ENCODE peak calls at places on chromosomes 16 and 17, in ten cellular contexts. Q is aorta; P is ascending aorta; L is neuronal stem cell; M is lung; R is neural progenitor cell; F is psoas muscle; C is fibroblast of lung; Z is mammary epithelial cell; V is effector memory CD4-positive, alpha-beta T cell. O is an unnamed sample. For H3K4me1, the result is how much of the 10 kb centered on the place peaks cover.

GRCh38 chr16:54028013-54028412 is 258.6 kb downstream of the IRX3 start:
- DNase-seq in P (no peak), V (no peak), L (no peak), M (no peak), F (no peak), R (no peak), Q (no peak), C (no peak), Z (no peak), O (no peak)

GRCh38 chr16:21986692-21987246 is 14.1 kb downstream of the PDZD9 start:
- DNase-seq in Q (no peak), Z (no peak), C (no peak), M (no peak), V (no peak), L (no peak), R (no peak), F (no peak), P (no peak), O (no peak)

GRCh38 chr17:20123209-20123608 is 114.0 kb downstream of the SPECC1 start:
- DNase-seq in C (no peak), Z (no peak), V (no peak), F (no peak), P (no peak), M (no peak), Q (no peak), L (no peak), R (no peak), O (no peak)

GRCh38 chr17:32496348-32497078 is 9.7 kb downstream of the CDK5R1 start:
- DNase-seq in Z (peak), M (no peak), L (no peak), P (no peak), Q (peak), F (peak), R (no peak), V (no peak), C (peak), O (no peak)

GRCh38 chr16:80346160-80346632 is 194.6 kb upstream of the DYNLRB2 start:
- DNase-seq in M (no peak), Q (peak), L (peak), C (no peak), P (no peak), Z (no peak), V (no peak), R (peak), F (no peak), O (no peak)

GRCh38 chr16:2925951-2926659 is 14.4 kb downstream of the FLYWCH1 start:
- DNase-seq in Z (no peak), Q (no peak), L (no peak), R (no peak), C (no peak), M (no peak), P (no peak), F (no peak), V (no peak), O (no peak)

GRCh38 chr17:29914819-29915537 is 15.1 kb downstream of the SSH2 start:
- DNase-seq in L (no peak), C (no peak), R (no peak), M (no peak), Z (no peak), P (no peak), Q (no peak), F (no peak), V (no peak), O (no peak)

GRCh38 chr16:2785101-2785991 is 2.0 kb downstream of the PRSS33 start:
- DNase-seq in Q (peak), R (no peak), M (no peak), P (no peak), V (no peak), C (no peak), Z (no peak), L (no peak), F (no peak), O (no peak)

GRCh38 chr17:32933881-32934280 is 5.9 kb downstream of the TMEM98 start:
- DNase-seq in Z (no peak), L (no peak), M (no peak), Q (no peak), C (no peak), P (no peak), F (no peak), R (no peak), V (no peak), O (no peak)

GRCh38 chr16:25108054-25108453 is 3.5 kb upstream of the LCMT1 start:
- DNase-seq in R (no peak), V (no peak), L (no peak), P (no peak), Z (no peak), C (no peak), Q (no peak), M (no peak), F (no peak), O (no peak)

GRCh38 chr17:79439493-79439892 is 171.4 kb downstream of the RBFOX3 start:
- DNase-seq in M (no peak), V (no peak), Q (no peak), R (no peak), P (no peak), L (no peak), C (no peak), F (no peak), Z (no peak), O (no peak)

GRCh38 chr16:81265658-81266451 is 27.4 kb downstream of the BCO1 start:
- DNase-seq in R (no peak), P (no peak), L (no peak), V (no peak), M (peak), C (peak), Z (no peak), Q (peak), F (peak), O (peak)

GRCh38 chr17:31269178-31269577 is 27.9 kb downstream of the OMG start:
- DNase-seq in P (no peak), Z (no peak), M (no peak), Q (no peak), F (no peak), R (no peak), C (no peak), V (no peak), L (no peak), O (no peak)

GRCh38 chr16:89409161-89409711 is 81.1 kb downstream of the ANKRD11 start:
- DNase-seq in Z (peak), V (peak), Q (no peak), F (no peak), C (no peak), R (no peak), L (no peak), P (no peak), M (no peak), O (no peak)

GRCh38 chr16:82653550-82654511 is 27.1 kb downstream of the CDH13 start:
- DNase-seq in M (no peak), Q (no peak), P (no peak), R (no peak), Z (peak), C (peak), V (peak), F (no peak), L (no peak), O (no peak)

GRCh38 chr16:54923055-54923473 is 7.6 kb upstream of the IRX5 start:
- DNase-seq in Q (no peak), L (no peak), V (no peak), R (no peak), P (no peak), F (peak), Z (no peak), M (no peak), C (no peak), O (no peak)

GRCh38 chr16:69848635-69849545 is 86.8 kb downstream of the WWP2 start:
- DNase-seq in M (peak), V (no peak), Q (peak), P (peak), Z (peak), C (peak), L (no peak), R (no peak), F (peak), O (peak)

GRCh38 chr17:30821751-30822723 is 2.5 kb downstream of the CRLF3 start:
- DNase-seq in V (no peak), M (no peak), C (no peak), P (no peak), L (no peak), Q (no peak), Z (no peak), F (no peak), R (no peak), O (no peak)

GRCh38 chr16:10003486-10003885 is 178.7 kb downstream of the GRIN2A start:
- DNase-seq in R (no peak), L (no peak), V (no peak), M (no peak), F (no peak), P (no peak), Z (no peak), C (no peak), Q (no peak), O (no peak)

GRCh38 chr16:11583889-11584565 is 2.7 kb downstream of the LITAF start:
- DNase-seq in L (no peak), R (no peak), V (no peak), P (no peak), F (peak), M (no peak), Q (peak), C (no peak), Z (peak), O (peak)

GRCh38 chr16:17339764-17340541 is 130.8 kb downstream of the XYLT1 start:
- DNase-seq in Q (no peak), V (no peak), Z (peak), P (no peak), R (no peak), M (no peak), L (no peak), C (peak), F (no peak), O (peak)

GRCh38 chr17:46024590-46024989 is 25.5 kb downstream of the STH start:
- DNase-seq in R (no peak), L (no peak), V (no peak), C (no peak), F (no peak), P (no peak), Z (no peak), M (no peak), Q (no peak), O (no peak)

GRCh38 chr16:80875616-80876015 is 71.2 kb upstream of the CDYL2 start:
- DNase-seq in L (no peak), C (no peak), R (no peak), M (no peak), V (no peak), F (no peak), Z (no peak), P (no peak), Q (no peak), O (no peak)

GRCh38 chr17:80124351-80124981 is 22.5 kb downstream of the EIF4A3 start:
- DNase-seq in C (no peak), M (no peak), L (peak), P (no peak), Z (peak), V (no peak), Q (no peak), R (peak), F (no peak), O (peak)

GRCh38 chr17:3002538-3003301 is 60.7 kb downstream of the OR1D5 start:
- DNase-seq in M (no peak), C (no peak), R (no peak), F (no peak), L (no peak), Q (peak), V (no peak), P (no peak), Z (no peak), O (peak)

GRCh38 chr16:72978212-72978611 is 69.7 kb downstream of the ZFHX3 start:
- DNase-seq in V (no peak), Q (no peak), P (no peak), C (no peak), R (no peak), Z (no peak), F (no peak), L (no peak), M (no peak), O (no peak)

GRCh38 chr17:36002631-36003030 is 1.3 kb upstream of the CCL15 start:
- DNase-seq in Z (no peak), C (no peak), P (no peak), Q (no peak), F (no peak), M (no peak), L (no peak), R (no peak), V (no peak), O (no peak)
- H3K27ac ChIP-seq in Z (no peak), C (no peak), P (no peak), Q (no peak), F (no peak), M (no peak), L (no peak), R (no peak), V (no peak), O (no peak)

GRCh38 chr17:40555296-40556190 is 9.7 kb downstream of the CCR7 start:
- DNase-seq in M (no peak), V (no peak), P (no peak), R (no peak), L (no peak), F (peak), C (no peak), Z (no peak), Q (peak), O (peak)

GRCh38 chr17:40556884-40557414 is 8.3 kb downstream of the CCR7 start:
- DNase-seq in C (no peak), Q (peak), P (no peak), F (peak), M (peak), R (no peak), Z (no peak), V (no peak), L (no peak), O (peak)

GRCh38 chr17:40557531-40558299 is 7.6 kb downstream of the CCR7 start:
- DNase-seq in V (no peak), F (peak), P (no peak), Z (no peak), R (no peak), M (no peak), L (no peak), C (no peak), Q (peak), O (peak)

GRCh38 chr17:40554646-40555295 is 10.5 kb downstream of the CCR7 start:
- DNase-seq in M (peak), Q (peak), R (no peak), P (no peak), L (no peak), C (no peak), F (peak), V (no peak), Z (no peak), O (peak)

GRCh38 chr17:40556198-40556661 is 9.0 kb downstream of the CCR7 start:
- DNase-seq in Q (peak), M (no peak), V (no peak), C (no peak), Z (no peak), P (no peak), R (no peak), F (no peak), L (no peak), O (peak)
- H3K4me1 ChIP-seq in Q (under half), M (under half), V (under half), C (half or more), Z (under half), P (under half), R (under half), F (under half), L (under half), O (half or more)

GRCh38 chr17:51029142-51029541 is 91.5 kb downstream of the SPAG9 start:
- DNase-seq in L (no peak), P (no peak), V (no peak), R (no peak), C (no peak), M (no peak), F (no peak), Q (no peak), Z (no peak), O (no peak)
- H3K27ac ChIP-seq in L (no peak), P (no peak), V (peak), R (no peak), C (peak), M (no peak), F (peak), Q (no peak), Z (no peak), O (peak)

GRCh38 chr17:57536789-57537523 is 208.1 kb downstream of the CCDC182 start:
- DNase-seq in R (no peak), P (no peak), Z (no peak), F (no peak), L (no peak), Q (no peak), V (no peak), C (no peak), M (no peak), O (no peak)
- H3K4me1 ChIP-seq in R (half or more), P (under half), Z (under half), F (under half), L (under half), Q (under half), V (under half), C (under half), M (under half), O (under half)

DNA sequence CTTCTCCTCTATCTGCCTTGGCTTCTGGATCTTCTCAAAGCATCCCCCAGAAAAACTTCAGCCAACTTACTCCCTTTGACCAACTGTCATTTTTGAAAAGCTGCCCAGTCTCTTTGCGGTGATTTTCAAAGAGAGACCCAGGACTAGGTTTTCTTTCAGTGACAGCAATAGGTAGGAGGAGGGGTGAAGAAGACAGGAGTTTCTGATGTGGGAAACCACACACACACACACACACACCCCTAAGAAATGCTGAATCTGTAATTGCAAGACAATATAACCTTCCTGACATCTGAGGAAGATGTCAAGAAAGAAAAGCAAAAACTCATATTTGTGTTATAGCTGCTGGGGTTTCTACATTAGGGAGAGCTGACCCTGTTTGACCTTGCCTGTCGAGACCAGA is 5.2 kb downstream of the FAM20A start:
- DNase-seq in Z (no peak), Q (no peak), V (no peak), L (no peak), R (no peak), F (no peak), M (no peak), P (no peak), C (no peak), O (no peak)
- H3K27ac ChIP-seq in Z (no peak), Q (no peak), V (no peak), L (no peak), R (no peak), F (peak), M (no peak), P (peak), C (no peak), O (peak)